ENCODE peak calls at places on chromosomes 12 and 14, in ten cellular contexts. P is GM23338; Z is stimulated activated CD8-positive, alpha-beta memory T cell treated with anti-CD3 and anti-CD28 coated beads, Interleukin-15, amount 100 ng/mL, for 24 hours; X is kidney tubule cell; C is A549; S is NCI-H1105; R is ecto neural progenitor cell; D is activated gamma-delta T cell treated with anti-CD3 and anti-CD28 coated beads, Interleukin-2, amount 50 U/mL, for 16 hours; U is mucosa of gallbladder; G is NCI-H1930. M is an unnamed sample.

GRCh38 chr12:131862600-131862993 is 31.8 kb upstream of the ULK1 start:
- DNase-seq in Z (no peak), R (no peak), C (no peak), U (no peak), S (no peak), P (no peak), X (no peak), G (no peak), D (no peak), M (no peak)

GRCh38 chr12:96495155-96495554 is 5.8 kb downstream of the CFAP54 start:
- DNase-seq in Z (no peak), C (no peak), G (no peak), X (no peak), U (no peak), R (no peak), P (no peak), D (no peak), S (no peak), M (no peak)

GRCh38 chr12:111635524-111635923 is 36.4 kb upstream of the ATXN2 start:
- DNase-seq in R (peak; percentile 56), D (no peak), S (no peak), P (no peak), C (no peak), U (no peak), X (no peak), Z (no peak), G (no peak), M (no peak)

GRCh38 chr12:47773062-47773857 is at the start of gene SLC48A1:
- DNase-seq in U (peak; percentile 57), C (peak; percentile 92), P (peak; percentile 86), S (peak; percentile 73), R (peak; percentile 89), D (peak; percentile 46), Z (peak; percentile 54), G (no peak), X (peak; percentile 78), M (no peak)

GRCh38 chr14:99581371-99581770 is 22.6 kb downstream of the CCDC85C start:
- DNase-seq in U (no peak), C (no peak), R (peak; percentile 77), G (no peak), X (no peak), Z (no peak), D (no peak), P (no peak), S (no peak), M (no peak)

GRCh38 chr12:28164644-28165313 is 25.5 kb upstream of the CCDC91 start:
- DNase-seq in P (no peak), Z (no peak), S (no peak), D (no peak), R (no peak), U (no peak), G (no peak), X (peak; percentile 77), C (no peak), M (peak; percentile 44)

GRCh38 chr12:19654630-19655384 is 215.5 kb downstream of the AEBP2 start:
- DNase-seq in G (no peak), C (no peak), U (no peak), S (no peak), D (no peak), Z (no peak), R (no peak), X (no peak), P (no peak), M (no peak)

GRCh38 chr12:47715393-47715876 is 9.6 kb upstream of the RPAP3 start:
- DNase-seq in Z (peak; percentile 46), C (peak; percentile 76), D (peak; percentile 75), P (peak; percentile 94), X (peak; percentile 75), G (peak; percentile 91), S (peak; percentile 85), U (peak; percentile 83), R (peak; percentile 84), M (peak; percentile 37)

GRCh38 chr14:56552615-56553014 is 27.0 kb upstream of the TMEM260 start:
- DNase-seq in U (no peak), R (no peak), C (no peak), S (no peak), G (no peak), X (no peak), P (peak; percentile 68), Z (no peak), D (no peak), M (no peak)

GRCh38 chr14:21229821-21230220 is 39.4 kb downstream of the HNRNPC start:
- DNase-seq in Z (no peak), C (no peak), R (no peak), P (no peak), G (no peak), S (no peak), D (no peak), X (no peak), U (no peak), M (no peak)

M was measured in kidney glomerular epithelial cell.